ENCODE peak calls at places on chromosomes 13 and 19, in five cellular contexts. N is stimulated activated CD4-positive, alpha-beta T cell treated with anti-CD3 and anti-CD28 coated beads, Interleukin-1b, Interleukin-23, amount 100 ng/mL, for 24 hours; G is HTR-8/SVneo; F is NCI-H345; U is hepatic stellate cell. Z is an unnamed sample.

GRCh38 chr19:45469835-45470146 is 2.0 kb downstream of the FOSB start:
- DNase-seq in N (no peak), G (peak; percentile 86), F (peak; percentile 75), U (no peak), Z (no peak)

GRCh38 chr19:6271251-6271650 is 8.5 kb downstream of the MLLT1 start:
- DNase-seq in N (no peak), G (no peak), F (no peak), U (peak; percentile 48), Z (peak; percentile 54)

GRCh38 chr19:39671739-39672363 is 16.1 kb downstream of the LGALS16 start:
- DNase-seq in N (peak; percentile 35), G (peak; percentile 38), F (peak; percentile 86), U (peak; percentile 11), Z (peak; percentile 56)

GRCh38 chr13:47144782-47145181 is 247.9 kb upstream of the HTR2A start:
- DNase-seq in N (no peak), G (no peak), F (no peak), U (no peak), Z (no peak)

GRCh38 chr19:31257025-31257424 is 92.2 kb downstream of the TSHZ3 start:
- DNase-seq in N (no peak), G (no peak), F (no peak), U (no peak), Z (no peak)

GRCh38 chr13:110907951-110908898 is 6.6 kb downstream of the ANKRD10 start:
- DNase-seq in N (no peak), G (no peak), F (peak; percentile 73), U (no peak), Z (peak; percentile 32)

GRCh38 chr19:53333071-53333465 is 481 bp upstream of the ZNF845 start:
- DNase-seq in N (peak; percentile 16), G (peak; percentile 8), F (no peak), U (peak; percentile 23), Z (no peak)

GRCh38 chr13:38166121-38166520 is 183.5 kb upstream of the UFM1 start:
- DNase-seq in N (no peak), G (no peak), F (no peak), U (no peak), Z (no peak)

GRCh38 chr13:111857846-111858560 is 208.9 kb upstream of the SOX1 start:
- DNase-seq in N (no peak), G (no peak), F (no peak), U (no peak), Z (no peak)

GRCh38 chr19:11291991-11292390 is 4.0 kb upstream of the TSPAN16 start:
- DNase-seq in N (no peak), G (no peak), F (no peak), U (no peak), Z (no peak)

GRCh38 chr19:1938071-1938470 is 2.9 kb upstream of the CSNK1G2 start:
- DNase-seq in N (no peak), G (no peak), F (no peak), U (no peak), Z (no peak)

GRCh38 chr19:24099829-24100228 is 12.8 kb downstream of the ZNF254 start:
- DNase-seq in N (no peak), G (no peak), F (no peak), U (no peak), Z (no peak)

GRCh38 chr19:8615813-8616596 is 5.5 kb upstream of the ADAMTS10 start:
- DNase-seq in N (no peak), G (peak; percentile 74), F (no peak), U (peak; percentile 77), Z (peak; percentile 75)

Z was measured in lung microvascular endothelial cell.